ENCODE peak calls at places on chromosome 11, in four cellular contexts. M, W, Y and B are unnamed samples.

GRCh38 chr11:19879309-19880087 is 166.9 kb downstream of the NAV2 start:
- DNase-seq in W (no peak), M (no peak), Y (no peak), B (no peak)

GRCh38 chr11:74418509-74418895 is 20.3 kb upstream of the PGM2L1 start:
- DNase-seq in Y (no peak), M (no peak), W (peak; percentile 19), B (no peak)

GRCh38 chr11:91248199-91248807 is 976.3 kb upstream of the FAT3 start:
- DNase-seq in Y (no peak), W (peak; percentile 65), M (no peak), B (no peak)

GRCh38 chr11:2555376-2555775 is 110.6 kb downstream of the KCNQ1 start:
- DNase-seq in W (no peak), M (peak; percentile 38), Y (no peak), B (no peak)

GRCh38 chr11:124745835-124746620 is 6.0 kb downstream of the VSIG2 start:
- DNase-seq in M (no peak), Y (no peak), W (peak; percentile 60), B (no peak)

GRCh38 chr11:90204832-90205646 is 17.8 kb downstream of the CHORDC1 start:
- DNase-seq in Y (no peak), M (no peak), W (peak; percentile 58), B (no peak)

GRCh38 chr11:2436013-2436520 is 8.2 kb downstream of the TRPM5 start:
- DNase-seq in W (no peak), Y (peak; percentile 32), M (peak; percentile 3), B (no peak)

GRCh38 chr11:43447124-43447523 is 88.4 kb downstream of the TTC17 start:
- DNase-seq in Y (no peak), W (no peak), M (no peak), B (no peak)

GRCh38 chr11:44758996-44759395 is 32.2 kb downstream of the TSPAN18 start:
- DNase-seq in M (no peak), Y (no peak), W (no peak), B (no peak)

GRCh38 chr11:128365044-128365443 is 222.3 kb downstream of the ETS1 start:
- DNase-seq in M (no peak), W (peak; percentile 80), Y (no peak), B (no peak)

GRCh38 chr11:44969853-44970252 is 19.2 kb upstream of the TP53I11 start:
- DNase-seq in W (no peak), Y (no peak), M (no peak), B (no peak)

GRCh38 chr11:128294685-128295079 is 292.7 kb downstream of the ETS1 start:
- DNase-seq in Y (no peak), W (no peak), M (no peak), B (no peak)

GRCh38 chr11:68954970-68955958 is 25.5 kb downstream of the MRGPRD start:
- DNase-seq in W (peak; percentile 36), Y (peak; percentile 64), M (no peak), B (no peak)

GRCh38 chr11:47514825-47515647 is 37.9 kb downstream of the CELF1 start:
- DNase-seq in Y (no peak), M (no peak), W (peak; percentile 34), B (no peak)

GRCh38 chr11:114216804-114217195 is 79.4 kb upstream of the NNMT start:
- DNase-seq in M (no peak), Y (no peak), W (no peak), B (no peak)

GRCh38 chr11:9662273-9662672 is 1.6 kb upstream of the SWAP70 start:
- DNase-seq in W (no peak), M (no peak), Y (no peak), B (no peak)

GRCh38 chr11:66843776-66844495 is 695 bp downstream of the RCE1 start:
- DNase-seq in M (no peak), Y (no peak), W (no peak), B (peak; percentile 82)

GRCh38 chr11:12901874-12902481 is 107.1 kb upstream of the RASSF10 start:
- DNase-seq in M (no peak), W (no peak), Y (no peak), B (no peak)

GRCh38 chr11:19368726-19369364 is 128.1 kb upstream of the E2F8 start:
- DNase-seq in W (no peak), M (no peak), Y (no peak), B (no peak)

GRCh38 chr11:8640305-8640932 is 42.0 kb downstream of the TRIM66 start:
- DNase-seq in M (no peak), Y (no peak), W (no peak), B (no peak)

GRCh38 chr11:128804481-128804880 is 62.6 kb downstream of the KCNJ1 start:
- DNase-seq in M (no peak), Y (no peak), W (no peak), B (no peak)

GRCh38 chr11:92969293-92969633 is 188 bp upstream of the MTNR1B start:
- DNase-seq in Y (no peak), M (no peak), W (no peak), B (no peak)

GRCh38 chr11:67304511-67305113 is 1.3 kb downstream of the SSH3 start:
- DNase-seq in W (peak; percentile 5), M (no peak), Y (no peak), B (peak; percentile 77)

GRCh38 chr11:130536106-130537040 is 87.9 kb downstream of the ADAMTS15 start:
- DNase-seq in M (no peak), W (no peak), Y (no peak), B (no peak)

GRCh38 chr11:85947431-85948272 is 92.5 kb downstream of the CCDC83 start:
- DNase-seq in W (peak; percentile 19), M (no peak), Y (no peak), B (no peak)

GRCh38 chr11:131467645-131468270 is 97.3 kb downstream of the NTM start:
- DNase-seq in W (no peak), M (no peak), Y (no peak), B (no peak)

GRCh38 chr11:84720706-84721402 is 906.3 kb downstream of the DLG2 start:
- DNase-seq in W (peak; percentile 12), Y (peak; percentile 67), M (no peak), B (no peak)

GRCh38 chr11:134519390-134519750 is 107.3 kb upstream of the B3GAT1 start:
- DNase-seq in W (no peak), M (peak; percentile 28), Y (peak; percentile 12), B (no peak)

GRCh38 chr11:72552399-72552910 is 118.1 kb upstream of the CLPB start:
- DNase-seq in Y (no peak), M (no peak), W (no peak), B (no peak)

GRCh38 chr11:72556433-72556832 is 117.8 kb downstream of the PDE2A start:
- DNase-seq in W (no peak), Y (no peak), M (no peak), B (no peak)

GRCh38 chr11:72548481-72548880 is 114.2 kb upstream of the CLPB start:
- DNase-seq in W (no peak), Y (no peak), M (no peak), B (no peak)

GRCh38 chr11:72551571-72551970 is 117.2 kb upstream of the CLPB start:
- DNase-seq in W (no peak), Y (no peak), M (no peak), B (no peak)

GRCh38 chr11:72553748-72554147 is 119.4 kb upstream of the CLPB start:
- DNase-seq in Y (no peak), W (no peak), M (no peak), B (no peak)
- TF ChIP-seq CTCF in Y (no peak), W (peak; percentile 6), M (no peak), B (no peak)

GRCh38 chr11:18235394-18235926 is 1.1 kb downstream of the SAA4 start:
- DNase-seq in W (no peak), Y (no peak), M (no peak), B (no peak)
- H3K4me3 ChIP-seq in W (no peak overlapping the region), Y (no peak overlapping the region), M (no peak overlapping the region), B (no peak overlapping the region)

DNA sequence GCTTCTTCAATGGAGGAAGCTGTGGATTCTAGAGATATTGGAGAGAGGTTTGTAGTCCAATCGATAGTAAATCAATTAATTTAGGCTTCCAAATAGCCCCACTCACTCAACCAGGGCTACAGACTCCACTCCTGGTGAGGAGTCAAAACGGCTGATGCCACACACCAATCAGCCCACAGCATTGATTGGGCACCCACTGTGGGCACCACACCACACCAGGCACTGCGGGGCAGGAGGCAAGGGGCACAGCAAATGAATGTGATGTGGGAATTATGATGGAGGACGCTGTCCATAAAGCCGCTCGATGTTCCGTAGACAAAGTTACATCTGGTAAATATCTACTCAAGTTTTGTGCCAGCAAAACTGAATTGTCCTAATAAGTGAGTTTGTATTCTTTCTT is 547.3 kb upstream of the CADM1 start:
- DNase-seq in M (no peak), Y (no peak), W (no peak), B (no peak)
- H3K27me3 ChIP-seq in M (no peaks in the 10 kb centered on the region), Y (peaks cover 9% of the 10 kb centered on the region), W (peaks cover 42% of the 10 kb centered on the region), B (peaks cover 15% of the 10 kb centered on the region)

GRCh38 chr11:64649304-64649703 is 58.3 kb downstream of the SLC22A12 start:
- DNase-seq in Y (no peak), W (peak; percentile 34), M (no peak), B (no peak)

GRCh38 chr11:64648551-64648950 is 57.5 kb downstream of the SLC22A12 start:
- DNase-seq in Y (no peak), W (no peak), M (no peak), B (no peak)

GRCh38 chr11:64652586-64653387 is 61.8 kb downstream of the SLC22A12 start:
- DNase-seq in W (peak; percentile 89), M (no peak), Y (peak; percentile 87), B (no peak)

GRCh38 chr11:64653388-64653973 is 62.5 kb downstream of the SLC22A12 start:
- DNase-seq in W (no peak), Y (no peak), M (no peak), B (no peak)

DNA sequence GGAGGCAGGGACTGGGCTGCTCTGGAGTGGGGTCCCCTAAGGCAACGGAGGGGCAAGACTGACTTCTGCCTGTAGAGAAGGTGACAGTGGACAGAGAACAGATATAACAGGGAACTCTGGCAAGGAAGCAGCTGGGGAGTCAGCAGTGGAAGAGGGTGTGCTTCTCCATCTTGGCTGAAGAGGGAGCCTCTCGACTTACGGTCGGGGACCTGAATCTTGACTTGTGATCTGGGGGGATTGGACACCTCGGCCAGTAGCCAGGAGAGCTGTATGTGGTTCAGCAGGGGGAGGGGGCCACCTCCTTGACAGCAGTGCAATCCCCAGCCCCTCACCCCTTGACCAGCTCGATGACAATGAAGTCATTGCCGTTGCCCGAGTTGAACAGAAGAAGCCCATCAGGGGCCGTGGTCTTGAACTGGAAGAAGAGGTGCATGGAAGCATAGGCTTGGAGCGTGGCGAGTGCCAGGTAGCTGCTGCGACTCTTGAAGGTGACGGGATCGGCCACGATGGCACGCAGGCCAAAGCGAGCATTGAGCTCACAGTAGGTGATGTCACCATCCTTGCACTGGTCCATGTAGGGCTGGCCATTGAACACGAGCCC is 60.0 kb downstream of the SLC22A12 start:
- DNase-seq in Y (no peak), M (no peak), W (peak; percentile 53), B (no peak)
- TF ChIP-seq CTCF in Y (peak; percentile 16), M (peak; percentile 56), W (peak; percentile 38), B (peak; percentile 48)